ENCODE peak calls at places on chromosomes 6 and 20, in five cellular contexts. U, B, G, H and M are unnamed samples.

GRCh38 chr20:32957451-32957850 is 46.8 kb downstream of the SUN5 start:
- DNase-seq in G (no peak), H (no peak), U (no peak), B (no peak), M (no peak)

GRCh38 chr6:170376386-170377084 is 70.0 kb downstream of the FAM120B start:
- DNase-seq in B (no peak), G (no peak), H (no peak), U (no peak), M (no peak)

GRCh38 chr6:150939399-150939798 is 73.9 kb downstream of the MTHFD1L start:
- DNase-seq in G (no peak), B (no peak), U (no peak), H (no peak), M (no peak)

GRCh38 chr6:140571139-140571538 is 1196.7 kb upstream of the CITED2 start:
- DNase-seq in U (no peak), H (no peak), B (no peak), G (no peak), M (no peak)

GRCh38 chr20:21968486-21968885 is 263.0 kb downstream of the PAX1 start:
- DNase-seq in H (no peak), B (no peak), U (no peak), G (no peak), M (no peak)

GRCh38 chr6:23826587-23826986 is 299.4 kb upstream of the NRSN1 start:
- DNase-seq in U (no peak), B (no peak), H (no peak), G (no peak), M (no peak)

GRCh38 chr20:21360686-21361085 is 36.6 kb downstream of the NKX2-4 start:
- DNase-seq in H (no peak), G (peak; percentile 71), U (no peak), B (no peak), M (no peak)

GRCh38 chr6:43724914-43725642 is 37.5 kb upstream of the MRPS18A start:
- DNase-seq in G (peak; percentile 85), B (no peak), U (no peak), H (peak; percentile 44), M (no peak)

GRCh38 chr6:145632971-145633370 is 102.3 kb downstream of the EPM2A start:
- DNase-seq in U (no peak), G (no peak), B (no peak), H (no peak), M (no peak)

GRCh38 chr6:87139236-87139635 is 16.1 kb upstream of the ZNF292 start:
- DNase-seq in G (peak; percentile 61), U (no peak), B (no peak), H (peak; percentile 74), M (no peak)

GRCh38 chr20:58712116-58712822 is 19.7 kb downstream of the NPEPL1 start:
- DNase-seq in G (no peak), U (no peak), H (no peak), B (peak; percentile 34), M (peak; percentile 23)

GRCh38 chr20:63174309-63175030 is 41.5 kb downstream of the YTHDF1 start:
- DNase-seq in B (no peak), U (peak; percentile 52), G (no peak), H (no peak), M (no peak)
- H2BK12ac ChIP-seq in B (peak overlapping the region; percentile 33), U (peak overlapping the region; percentile 99), G (no peak overlapping the region), H (no peak overlapping the region), M (no peak overlapping the region)

GRCh38 chr6:136225496-136225895 is 24.6 kb downstream of the MTFR2 start:
- DNase-seq in B (no peak), H (no peak), G (peak; percentile 34), U (no peak), M (no peak)
- H4K8ac ChIP-seq in B (no peak overlapping the region), H (no peak overlapping the region), G (peak overlapping the region; percentile 41), U (no peak overlapping the region), M (no peak overlapping the region)

GRCh38 chr6:18429655-18430054 is 42.5 kb downstream of the RNF144B start:
- DNase-seq in B (no peak), H (no peak), G (no peak), U (no peak), M (no peak)

GRCh38 chr6:18431581-18431980 is 44.4 kb downstream of the RNF144B start:
- DNase-seq in H (peak; percentile 54), B (no peak), G (no peak), U (no peak), M (no peak)

GRCh38 chr6:18432180-18432579 is 45.0 kb downstream of the RNF144B start:
- DNase-seq in U (no peak), G (peak; percentile 85), H (peak; percentile 74), B (no peak), M (no peak)

GRCh38 chr6:18433059-18433458 is 45.9 kb downstream of the RNF144B start:
- DNase-seq in U (no peak), H (no peak), G (no peak), B (no peak), M (no peak)

GRCh38 chr6:18432619-18433018 is 45.5 kb downstream of the RNF144B start:
- DNase-seq in U (no peak), H (no peak), B (no peak), G (no peak), M (no peak)
- H2AFZ ChIP-seq in U (no peak overlapping the region), H (no peak overlapping the region), B (no peak overlapping the region), G (no peak overlapping the region), M (no peak overlapping the region)

GRCh38 chr20:24480523-24480922 is 11.1 kb downstream of the SYNDIG1 start:
- DNase-seq in B (no peak), U (no peak), G (no peak), H (no peak), M (no peak)
- H2BK12ac ChIP-seq in B (no peak overlapping the region), U (no peak overlapping the region), G (no peak overlapping the region), H (no peak overlapping the region), M (no peak overlapping the region)